ENCODE peak calls at places on chromosomes 16 and 17, in eight cellular contexts. D is foreskin fibroblast; I is CD4-positive, alpha-beta T cell; C is AG09309; Z is T-helper 2 cell; N is ACHN; O is Kasumi-1; J is mesendoderm. A is an unnamed sample.

GRCh38 chr16:85872666-85873561 is 26.0 kb upstream of the IRF8 start:
- DNase-seq in D (no peak), I (no peak), C (no peak), Z (no peak), N (no peak), O (no peak), J (peak), A (no peak)

GRCh38 chr16:12907670-12908233 is 6.4 kb downstream of the SHISA9 start:
- DNase-seq in D (peak), I (no peak), C (no peak), Z (no peak), N (peak), O (no peak), J (peak), A (no peak)

GRCh38 chr17:54785643-54786258 is 114.9 kb upstream of the TOM1L1 start:
- DNase-seq in D (no peak), I (no peak), C (no peak), Z (no peak), N (no peak), O (no peak), J (no peak), A (no peak)

GRCh38 chr17:13476722-13477121 is 125.0 kb downstream of the HS3ST3A1 start:
- DNase-seq in D (peak), I (no peak), C (peak), Z (no peak), N (no peak), O (no peak), J (peak), A (no peak)

GRCh38 chr17:46763416-46763815 is 55.1 kb downstream of the WNT3 start:
- DNase-seq in D (no peak), I (no peak), C (no peak), Z (no peak), N (no peak), O (no peak), J (no peak), A (no peak)

GRCh38 chr17:50062323-50063243 is 6.7 kb downstream of the ITGA3 start:
- DNase-seq in D (peak), I (no peak), C (peak), Z (no peak), N (peak), O (no peak), J (no peak), A (no peak)

GRCh38 chr17:51121620-51122472 is 1.2 kb upstream of the SPAG9 start:
- DNase-seq in D (peak), I (peak), C (peak), Z (peak), N (peak), O (peak), J (peak), A (no peak)

GRCh38 chr17:76384222-76384986 is at the start of gene SPHK1:
- DNase-seq in D (peak), I (peak), C (no peak), Z (no peak), N (peak), O (peak), J (peak), A (no peak)

GRCh38 chr17:60439501-60439900 is 17.2 kb downstream of the CHCT1 start:
- DNase-seq in D (peak), I (no peak), C (no peak), Z (no peak), N (no peak), O (peak), J (no peak), A (no peak)

GRCh38 chr17:29962656-29963055 is 21.2 kb downstream of the EFCAB5 start:
- DNase-seq in D (no peak), I (no peak), C (no peak), Z (no peak), N (no peak), O (no peak), J (no peak), A (no peak)

GRCh38 chr16:88681084-88681680 is 5.1 kb downstream of the SNAI3 start:
- DNase-seq in D (no peak), I (peak), C (no peak), Z (no peak), N (peak), O (no peak), J (peak), A (no peak)

GRCh38 chr16:86517652-86518258 is 7.4 kb downstream of the FOXF1 start:
- DNase-seq in D (peak), I (no peak), C (no peak), Z (no peak), N (peak), O (peak), J (peak), A (no peak)

GRCh38 chr16:1333149-1333812 is at the start of gene BAIAP3:
- DNase-seq in D (peak), I (no peak), C (no peak), Z (peak), N (peak), O (no peak), J (peak), A (no peak)